ENCODE peak calls at places on chromosomes 11 and 22, in nine cellular contexts. F is fibroblast of the conjunctiva; Y is breast epithelium; L is anterior cingulate cortex; I is HFFc6; O is left cardiac atrium; D is activated naive CD8-positive, alpha-beta T cell treated with anti-CD3 and anti-CD28 coated beads, Interleukin-2, amount 10 ng/mL, durations not matched to agents 7 days and 5 days; K is activated CD4-positive, CD25-positive, alpha-beta regulatory T cell; J is activated effector memory CD4-positive, alpha-beta T cell treated with Interleukin-2 at 50 U/mL for 16 hours. W is an unnamed sample.

GRCh38 chr11:129699711-129700304 is 115.8 kb upstream of the TMEM45B start:
- DNase-seq in F (no peak), Y (no peak), L (no peak), I (no peak), O (no peak), D (no peak), K (no peak), J (no peak), W (no peak)

GRCh38 chr11:76241243-76242000 is 35.1 kb upstream of the WNT11 start:
- DNase-seq in F (no peak), Y (no peak), L (no peak), I (no peak), O (no peak), D (no peak), K (no peak), J (no peak), W (no peak)

GRCh38 chr22:23091760-23092159 is 21.4 kb downstream of the GNAZ start:
- DNase-seq in F (no peak), Y (no peak), L (no peak), I (no peak), O (no peak), D (no peak), K (no peak), J (no peak), W (no peak)

GRCh38 chr11:78453140-78453935 is 35.7 kb upstream of the GAB2 start:
- DNase-seq in F (no peak), Y (no peak), L (no peak), I (no peak), O (no peak), D (no peak), K (no peak), J (no peak), W (no peak)

GRCh38 chr11:65425105-65425970 is 2.7 kb downstream of the NEAT1 start:
- DNase-seq in F (no peak), Y (no peak), L (no peak), I (peak; percentile 87), O (peak; percentile 37), D (peak; percentile 59), K (peak; percentile 69), J (peak; percentile 73), W (no peak)

GRCh38 chr11:115470928-115471327 is 33.3 kb downstream of the CADM1 start:
- DNase-seq in F (no peak), Y (no peak), L (no peak), I (no peak), O (no peak), D (no peak), K (no peak), J (no peak), W (no peak)

GRCh38 chr11:120784566-120785251 is 239.2 kb upstream of the TBCEL start:
- DNase-seq in F (no peak), Y (no peak), L (no peak), I (no peak), O (no peak), D (no peak), K (no peak), J (no peak), W (no peak)

GRCh38 chr22:29491012-29491411 is 11.0 kb downstream of the NEFH start:
- DNase-seq in F (no peak), Y (no peak), L (no peak), I (no peak), O (no peak), D (no peak), K (no peak), J (no peak), W (no peak)

GRCh38 chr22:25704701-25705100 is 37.3 kb upstream of the MYO18B start:
- DNase-seq in F (no peak), Y (no peak), L (no peak), I (no peak), O (no peak), D (no peak), K (no peak), J (no peak), W (no peak)

GRCh38 chr22:48494968-48495750 is 1332.5 kb downstream of the BRD1 start:
- DNase-seq in F (no peak), Y (no peak), L (no peak), I (no peak), O (no peak), D (no peak), K (no peak), J (no peak), W (no peak)

GRCh38 chr22:39236321-39237275 is 8.2 kb downstream of the PDGFB start:
- DNase-seq in F (no peak), Y (no peak), L (no peak), I (no peak), O (peak; percentile 77), D (peak; percentile 59), K (no peak), J (peak; percentile 22), W (peak; percentile 26)

GRCh38 chr11:45158210-45158644 is 11.8 kb downstream of the PRDM11 start:
- DNase-seq in F (no peak), Y (no peak), L (no peak), I (no peak), O (no peak), D (no peak), K (no peak), J (no peak), W (peak; percentile 59)

GRCh38 chr11:91773090-91773489 is 451.5 kb upstream of the FAT3 start:
- DNase-seq in F (no peak), Y (no peak), L (no peak), I (no peak), O (no peak), D (no peak), K (no peak), J (no peak), W (no peak)

GRCh38 chr11:65445604-65446445 is 23.2 kb downstream of the NEAT1 start:
- DNase-seq in F (no peak), Y (no peak), L (no peak), I (peak; percentile 62), O (no peak), D (peak; percentile 29), K (no peak), J (no peak), W (no peak)

GRCh38 chr11:43497144-43497543 is 138.4 kb downstream of the TTC17 start:
- DNase-seq in F (no peak), Y (no peak), L (no peak), I (no peak), O (no peak), D (no peak), K (no peak), J (no peak), W (no peak)

GRCh38 chr11:122197055-122197987 is 81.3 kb upstream of the BLID start:
- DNase-seq in F (peak; percentile 93), Y (no peak), L (no peak), I (peak; percentile 99), O (peak; percentile 59), D (no peak), K (no peak), J (no peak), W (no peak)

GRCh38 chr11:45022294-45023064 is 71.8 kb upstream of the TP53I11 start:
- DNase-seq in F (no peak), Y (no peak), L (no peak), I (peak; percentile 23), O (no peak), D (no peak), K (no peak), J (no peak), W (no peak)

GRCh38 chr11:68780829-68781228 is 29.5 kb upstream of the TESMIN start:
- DNase-seq in F (no peak), Y (no peak), L (no peak), I (no peak), O (peak; percentile 72), D (no peak), K (no peak), J (no peak), W (no peak)

GRCh38 chr22:35446365-35446764 is 46.4 kb downstream of the MCM5 start:
- DNase-seq in F (peak; percentile 43), Y (no peak), L (no peak), I (peak; percentile 86), O (no peak), D (no peak), K (no peak), J (no peak), W (no peak)

GRCh38 chr11:83791557-83791956 is 505.4 kb upstream of the CCDC90B start:
- DNase-seq in F (no peak), Y (no peak), L (no peak), I (no peak), O (no peak), D (no peak), K (no peak), J (no peak), W (no peak)

GRCh38 chr11:71443736-71444410 is 4.3 kb downstream of the DHCR7 start:
- DNase-seq in F (no peak), Y (no peak), L (no peak), I (no peak), O (no peak), D (no peak), K (no peak), J (no peak), W (no peak)

GRCh38 chr11:461626-462025 is 11.5 kb downstream of the PTDSS2 start:
- DNase-seq in F (no peak), Y (no peak), L (no peak), I (no peak), O (no peak), D (no peak), K (no peak), J (no peak), W (no peak)

GRCh38 chr22:35729309-35729698 is 11.6 kb downstream of the APOL5 start:
- DNase-seq in F (no peak), Y (no peak), L (no peak), I (no peak), O (no peak), D (no peak), K (no peak), J (no peak), W (no peak)

GRCh38 chr11:13091373-13091772 is 82.3 kb downstream of the RASSF10 start:
- DNase-seq in F (no peak), Y (no peak), L (no peak), I (no peak), O (no peak), D (no peak), K (no peak), J (no peak), W (no peak)